ENCODE peak calls at places on chromosomes 5 and 9, in four cellular contexts. L, P, X and U are unnamed samples.

GRCh38 chr9:18606831-18607230 is 132.9 kb downstream of the ADAMTSL1 start:
- DNase-seq in X (no peak), L (no peak), P (peak), U (peak)

GRCh38 chr9:94937214-94937903 is 210.9 kb downstream of the AOPEP start:
- DNase-seq in P (peak), X (peak), L (no peak), U (peak)

GRCh38 chr9:93891549-93892310 is 63.4 kb downstream of the BARX1 start:
- DNase-seq in P (no peak), L (no peak), X (no peak), U (no peak)

GRCh38 chr5:156120777-156121176 is 206.2 kb upstream of the SGCD start:
- DNase-seq in X (no peak), L (no peak), P (no peak), U (no peak)

GRCh38 chr5:104412649-104413240 is 850.2 kb upstream of the NUDT12 start:
- DNase-seq in P (peak), L (no peak), X (no peak), U (peak)

GRCh38 chr9:135948873-135949665 is 12.1 kb downstream of the UBAC1 start:
- DNase-seq in L (no peak), X (no peak), P (no peak), U (no peak)

GRCh38 chr9:133464638-133465037 is 4.9 kb downstream of the CACFD1 start:
- DNase-seq in X (no peak), P (no peak), L (no peak), U (no peak)

GRCh38 chr5:32170303-32171170 is 3.6 kb downstream of the GOLPH3 start:
- DNase-seq in X (no peak), P (peak), L (no peak), U (peak)

GRCh38 chr5:128349044-128349629 is 188.9 kb downstream of the FBN2 start:
- DNase-seq in L (no peak), P (no peak), X (no peak), U (peak)

GRCh38 chr5:38162625-38163024 is 95.7 kb upstream of the EGFLAM start:
- DNase-seq in L (no peak), X (no peak), P (no peak), U (peak)

GRCh38 chr5:172773481-172774469 is 2.8 kb upstream of the DUSP1 start:
- DNase-seq in P (no peak), X (no peak), L (no peak), U (peak)

GRCh38 chr5:88979244-88979643 is 96.3 kb upstream of the MEF2C start:
- DNase-seq in X (no peak), L (peak), P (no peak), U (peak)

GRCh38 chr5:38462972-38463633 is 93.3 kb downstream of the LIFR start:
- DNase-seq in X (no peak), L (no peak), P (peak), U (peak)

GRCh38 chr5:9350301-9350797 is 195.5 kb downstream of the SEMA5A start:
- DNase-seq in P (no peak), X (no peak), L (no peak), U (peak)

GRCh38 chr5:26625099-26625498 is 413.3 kb downstream of the CDH9 start:
- DNase-seq in P (no peak), X (no peak), L (no peak), U (no peak)

GRCh38 chr5:175118700-175119309 is 325.2 kb downstream of the DRD1 start:
- DNase-seq in P (no peak), L (no peak), X (no peak), U (no peak)

GRCh38 chr5:52685621-52686370 is 101.9 kb upstream of the ITGA1 start:
- DNase-seq in P (no peak), X (no peak), L (no peak), U (no peak)

GRCh38 chr5:58459276-58459859 is 518 bp downstream of the PLK2 start:
- DNase-seq in L (no peak), P (peak), X (no peak), U (peak)

GRCh38 chr9:34437006-34437925 is 21.1 kb downstream of the FAM219A start:
- DNase-seq in X (peak), P (peak), L (peak), U (peak)

GRCh38 chr9:128149951-128150593 is 819 bp downstream of the LCN2 start:
- DNase-seq in X (peak), P (no peak), L (no peak), U (no peak)

GRCh38 chr9:116656977-116657376 is 30.1 kb upstream of the TRIM32 start:
- DNase-seq in P (no peak), L (no peak), X (no peak), U (peak)

GRCh38 chr5:96790851-96791513 is 16.8 kb downstream of the ERAP1 start:
- DNase-seq in X (no peak), P (peak), L (no peak), U (peak)

GRCh38 chr9:89593776-89594427 is 10.9 kb upstream of the GADD45G start:
- DNase-seq in P (peak), L (no peak), X (peak), U (peak)

GRCh38 chr9:13857521-13857920 is 456.4 kb downstream of the NFIB start:
- DNase-seq in L (no peak), X (no peak), P (peak), U (peak)

GRCh38 chr5:148469446-148470062 is 85.8 kb downstream of the FBXO38 start:
- DNase-seq in X (no peak), L (no peak), P (peak), U (peak)

GRCh38 chr9:75505654-75506053 is 384.8 kb upstream of the PCSK5 start:
- DNase-seq in P (no peak), L (no peak), X (no peak), U (no peak)

GRCh38 chr5:107289030-107289714 is 381.6 kb downstream of the EFNA5 start:
- DNase-seq in X (no peak), P (no peak), L (peak), U (no peak)

GRCh38 chr5:14580037-14581034 is 1.3 kb upstream of the OTULINL start:
- DNase-seq in P (no peak), X (no peak), L (no peak), U (no peak)

DNA sequence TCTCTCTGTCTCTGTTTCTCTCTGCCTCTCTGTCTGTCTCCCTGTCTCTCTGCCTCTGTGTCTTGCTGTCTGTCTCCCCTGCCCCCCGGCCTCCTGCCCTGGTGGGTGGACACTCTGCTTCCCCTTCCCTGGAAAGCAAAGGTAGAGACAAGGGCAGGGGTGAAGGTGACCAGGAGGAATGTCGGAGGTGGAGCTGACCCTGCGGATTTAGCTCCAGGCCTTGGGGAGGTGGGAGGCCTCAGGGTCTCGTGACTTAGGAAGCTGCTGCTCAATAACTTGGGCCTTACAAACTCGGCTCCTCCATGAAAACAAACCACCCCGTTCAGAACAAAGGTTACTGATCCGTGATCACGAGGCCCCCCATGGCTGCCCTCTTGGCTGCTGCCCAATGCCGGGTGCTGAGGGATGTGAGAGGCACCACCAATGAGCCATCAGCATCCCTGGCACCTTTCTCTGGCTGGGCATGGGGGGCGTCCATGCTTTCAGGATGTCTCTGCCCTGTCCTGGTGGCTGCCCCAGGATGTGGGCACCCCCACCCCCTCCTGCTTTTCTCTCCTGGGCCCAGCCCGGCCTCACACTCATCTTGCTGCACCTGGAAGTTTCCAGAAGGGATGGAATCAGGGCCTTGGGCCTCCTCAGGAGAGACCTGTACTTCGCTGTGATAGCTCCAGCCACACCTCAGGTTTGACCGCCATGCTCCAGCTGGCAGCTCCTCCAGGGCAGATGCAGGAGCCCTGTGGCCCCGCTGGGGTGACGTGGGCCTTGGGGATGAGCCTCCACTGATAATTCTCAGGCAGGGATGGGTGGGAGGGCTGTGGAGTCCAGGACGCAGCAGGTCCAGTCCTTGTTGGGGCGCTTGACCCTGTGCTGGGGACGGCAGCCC is 14.8 kb upstream of the SLC6A19 start:
- DNase-seq in P (no peak), L (no peak), X (no peak), U (no peak)
- TF ChIP-seq FOS in P (no peak), L (no peak), X (no peak), U (no peak)

GRCh38 chr5:167657016-167657415 is 634.4 kb upstream of the WWC1 start:
- DNase-seq in X (no peak), P (no peak), L (no peak), U (no peak)
- TF ChIP-seq FOS in X (no peak), P (no peak), L (no peak), U (no peak)

GRCh38 chr9:2610985-2611384 is 10.6 kb upstream of the VLDLR start:
- DNase-seq in L (no peak), X (no peak), P (no peak), U (peak)
- TF ChIP-seq FOS in L (no peak), X (no peak), P (no peak), U (no peak)

DNA sequence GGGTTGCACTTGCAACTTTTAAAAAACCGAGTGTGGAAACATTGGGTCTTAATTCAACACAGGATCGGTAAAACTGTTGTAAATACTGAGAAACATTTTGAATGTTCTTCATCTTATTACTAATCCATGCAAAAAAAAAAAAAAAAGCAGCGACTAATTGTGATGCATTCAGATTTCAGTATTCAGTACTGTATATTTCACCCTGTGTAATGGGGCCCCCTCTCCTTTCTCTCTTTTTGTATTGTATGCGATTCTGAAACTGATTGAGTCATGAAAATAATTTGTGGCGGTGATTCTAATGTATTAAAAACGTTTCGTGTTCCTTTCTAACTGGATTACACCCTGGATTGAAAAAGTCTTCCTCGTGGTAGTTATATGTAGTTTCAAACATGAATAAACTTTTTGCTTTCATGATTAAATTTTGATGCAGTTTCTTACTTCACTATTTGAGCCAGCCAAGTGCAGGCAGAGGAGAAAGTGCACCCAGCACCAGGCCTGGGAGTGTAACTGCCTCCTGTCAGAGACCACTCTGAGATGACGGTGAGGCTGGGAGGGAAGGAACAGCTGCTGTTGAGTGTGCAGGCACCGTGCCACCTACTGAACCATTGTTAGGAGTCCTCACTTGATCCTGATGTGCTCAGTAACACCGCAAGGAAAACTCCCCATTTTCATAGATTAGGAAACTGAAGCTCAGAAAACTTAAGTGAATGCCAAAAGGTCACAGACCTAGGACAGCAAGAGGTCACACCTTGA is 220.0 kb downstream of the PBX3 start:
- DNase-seq in X (no peak), P (no peak), L (no peak), U (no peak)
- TF ChIP-seq FOS in X (no peak), P (no peak), L (no peak), U (no peak)

GRCh38 chr5:68303754-68304420 is 88.3 kb downstream of the PIK3R1 start:
- DNase-seq in P (no peak), L (no peak), X (no peak), U (no peak)

GRCh38 chr5:68305223-68305865 is 89.8 kb downstream of the PIK3R1 start:
- DNase-seq in X (no peak), L (no peak), P (no peak), U (no peak)

GRCh38 chr5:68306361-68307014 is 90.9 kb downstream of the PIK3R1 start:
- DNase-seq in X (no peak), P (no peak), L (no peak), U (no peak)

GRCh38 chr5:68303038-68303738 is 87.6 kb downstream of the PIK3R1 start:
- DNase-seq in P (no peak), X (no peak), L (peak), U (peak)

GRCh38 chr5:68304421-68305052 is 89.0 kb downstream of the PIK3R1 start:
- DNase-seq in P (no peak), X (no peak), L (no peak), U (no peak)
- TF ChIP-seq FOS in P (no peak), X (no peak), L (no peak), U (no peak)

GRCh38 chr9:114004221-114004716 is 73.8 kb downstream of the AMBP start:
- DNase-seq in X (no peak), P (peak), L (no peak), U (no peak)
- TF ChIP-seq FOS in X (no peak), P (no peak), L (no peak), U (no peak)

GRCh38 chr5:72817639-72818266 is 1.3 kb downstream of the TNPO1 start:
- DNase-seq in P (peak), L (no peak), X (no peak), U (no peak)
- TF ChIP-seq FOS in P (no peak), L (no peak), X (no peak), U (no peak)

DNA sequence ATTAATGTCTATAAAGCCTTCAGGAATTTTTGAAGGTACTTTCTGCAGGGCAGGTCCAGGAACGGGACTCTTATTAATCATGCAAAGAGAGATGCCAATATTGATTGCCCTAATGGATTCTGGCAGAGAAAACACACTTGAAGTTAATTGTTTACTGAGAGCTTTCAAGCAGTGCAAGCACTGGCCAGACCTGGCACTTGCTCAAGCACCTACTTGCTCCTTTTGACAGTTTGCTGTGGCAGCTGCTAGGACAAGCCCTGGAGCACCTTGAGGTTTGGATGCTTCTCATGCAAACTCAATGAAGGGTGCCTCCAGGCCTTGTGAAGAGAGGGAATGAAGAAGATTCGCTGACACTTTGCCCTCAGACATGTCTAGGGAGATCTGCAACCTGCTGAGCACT is 88.7 kb upstream of the EQTN start:
- DNase-seq in P (no peak), L (no peak), X (no peak), U (no peak)
- TF ChIP-seq FOS in P (no peak), L (no peak), X (no peak), U (no peak)

GRCh38 chr5:151037561-151038291 is 17.3 kb downstream of the GPX3 start:
- DNase-seq in P (peak), L (no peak), X (no peak), U (peak)
- TF ChIP-seq FOS in P (no peak), L (no peak), X (no peak), U (no peak)

DNA sequence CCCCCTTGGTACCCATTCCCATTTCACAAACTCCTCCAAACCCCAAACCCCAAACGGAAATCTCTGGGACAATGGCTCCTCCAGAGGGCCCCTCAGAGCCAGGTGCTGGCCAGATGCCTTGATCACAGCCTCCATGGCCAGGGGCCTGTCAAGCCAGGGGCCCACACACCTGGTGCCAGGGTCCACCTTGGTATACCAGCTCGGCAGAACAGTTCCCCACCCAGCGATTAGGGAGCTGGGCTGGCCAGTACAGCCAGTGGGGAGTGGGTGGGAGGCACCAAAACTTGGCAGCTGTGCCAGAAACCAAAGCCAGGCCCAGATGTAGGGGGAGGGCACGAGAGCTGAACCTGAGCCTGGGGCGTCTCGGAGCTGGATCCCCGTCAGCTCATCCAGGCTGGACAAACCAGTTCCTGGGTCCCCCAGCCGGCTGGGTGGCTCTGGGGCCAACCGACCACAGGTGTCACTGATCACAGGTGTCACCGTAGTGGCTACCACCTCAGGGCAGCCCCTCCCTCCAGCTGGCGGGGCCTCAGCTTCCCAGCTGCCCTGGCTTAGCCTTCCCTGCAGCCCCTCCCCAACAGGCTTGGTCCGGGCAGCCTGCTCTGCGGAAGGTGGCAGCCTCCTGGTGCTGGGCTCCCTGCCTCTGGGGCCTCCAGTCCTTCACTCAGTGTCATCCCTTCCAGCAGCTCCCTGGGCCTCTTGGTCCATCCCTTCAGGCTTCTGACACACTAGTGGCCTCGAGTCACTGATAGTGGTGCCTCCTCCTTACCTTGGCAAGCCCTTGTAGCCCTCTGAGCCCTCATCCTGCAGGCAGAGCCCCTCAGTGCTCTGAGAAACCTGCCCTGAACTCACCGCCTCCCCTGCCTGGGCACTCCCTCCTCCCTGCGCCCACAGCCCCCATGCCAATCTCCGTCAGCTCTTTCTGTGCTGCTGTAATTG is 6.6 kb upstream of the RMND5B start:
- DNase-seq in L (no peak), X (no peak), P (no peak), U (no peak)
- TF ChIP-seq FOS in L (no peak), X (no peak), P (no peak), U (no peak)